ENCODE peak calls at places on chromosomes 1 and 21, in ten cellular contexts. R is endothelial cell; Y is activated CD8-positive, alpha-beta memory T cell treated with anti-CD3 and anti-CD28 coated beads, Interleukin-2, amount 50 U/mL, for 4 hours; W is stromal cell of bone marrow; S is stimulated activated CD4-positive, alpha-beta T cell treated with anti-CD3 and anti-CD28 coated beads, Interleukin-4, amount 100 ng/mL, for 4 hours; V is GM10248; Q is RCC 7860; L is head of caudate nucleus; N is HTR-8/SVneo; A is T-helper 9 cell. H is an unnamed sample.

GRCh38 chr1:114270255-114271117 is 116.8 kb upstream of the SYT6 start:
- DNase-seq in Y (no peak), S (no peak), L (no peak), Q (no peak), R (no peak), V (no peak), W (no peak), N (no peak), A (no peak), H (no peak)

GRCh38 chr21:38768385-38769071 is 37.2 kb upstream of the ETS2 start:
- DNase-seq in S (peak; percentile 58), N (no peak), L (no peak), Y (peak; percentile 36), A (peak; percentile 5), R (no peak), V (peak; percentile 34), Q (peak; percentile 37), W (peak; percentile 51), H (no peak)

GRCh38 chr1:11500881-11501280 is 21.9 kb downstream of the DISP3 start:
- DNase-seq in W (no peak), A (no peak), S (no peak), L (peak; percentile 9), V (no peak), R (no peak), Y (no peak), N (no peak), Q (no peak), H (peak; percentile 27)

GRCh38 chr1:210264521-210265380 is 32.2 kb downstream of the SERTAD4 start:
- DNase-seq in A (no peak), W (no peak), R (no peak), S (no peak), Y (no peak), V (no peak), Q (peak; percentile 44), L (no peak), N (no peak), H (no peak)

GRCh38 chr1:208235983-208236761 is 8.0 kb downstream of the PLXNA2 start:
- DNase-seq in R (peak; percentile 31), A (no peak), Q (peak; percentile 20), V (no peak), N (no peak), Y (no peak), S (no peak), L (no peak), W (no peak), H (peak; percentile 83)

GRCh38 chr1:198300451-198300850 is 143.7 kb downstream of the NEK7 start:
- DNase-seq in W (no peak), Q (no peak), S (no peak), R (no peak), Y (no peak), N (no peak), V (no peak), L (no peak), A (no peak), H (no peak)

GRCh38 chr1:186865861-186866260 is 37.1 kb downstream of the PLA2G4A start:
- DNase-seq in L (no peak), Q (no peak), A (no peak), N (no peak), R (no peak), W (peak; percentile 63), S (no peak), V (no peak), Y (no peak), H (no peak)

GRCh38 chr1:20290624-20291597 is at the start of gene VWA5B1:
- DNase-seq in S (no peak), R (peak; percentile 62), V (no peak), Y (no peak), N (no peak), W (no peak), Q (no peak), A (no peak), L (no peak), H (no peak)

GRCh38 chr1:246959944-246960693 is 28.4 kb upstream of the AHCTF1 start:
- DNase-seq in A (no peak), L (no peak), Y (no peak), R (no peak), Q (no peak), W (no peak), N (no peak), S (no peak), V (peak; percentile 48), H (no peak)

GRCh38 chr1:94578856-94579255 is 37.3 kb upstream of the F3 start:
- DNase-seq in S (no peak), L (no peak), Q (no peak), A (no peak), Y (no peak), W (no peak), N (no peak), V (no peak), R (no peak), H (no peak)

GRCh38 chr21:26962516-26963305 is 4.2 kb downstream of the ADAMTS5 start:
- DNase-seq in Q (no peak), L (no peak), R (no peak), W (peak; percentile 62), A (no peak), S (no peak), Y (no peak), N (no peak), V (no peak), H (no peak)

GRCh38 chr1:94920061-94920460 is 6.8 kb downstream of the CNN3 start:
- DNase-seq in S (no peak), V (no peak), N (no peak), L (no peak), Q (no peak), W (no peak), Y (no peak), A (no peak), R (no peak), H (no peak)

GRCh38 chr1:219279017-219279770 is 105.5 kb downstream of the LYPLAL1 start:
- DNase-seq in S (no peak), V (no peak), R (no peak), A (no peak), W (no peak), L (no peak), Q (peak; percentile 10), Y (no peak), N (peak; percentile 14), H (no peak)

GRCh38 chr1:112704511-112704907 is 2.4 kb downstream of the RHOC start:
- DNase-seq in V (no peak), Y (no peak), A (no peak), W (no peak), N (no peak), R (no peak), S (no peak), Q (no peak), L (peak; percentile 91), H (peak; percentile 83)

GRCh38 chr21:41098076-41098475 is 69.9 kb upstream of the BACE2 start:
- DNase-seq in Y (no peak), N (no peak), W (no peak), S (no peak), Q (no peak), V (no peak), L (no peak), R (no peak), A (no peak), H (no peak)

GRCh38 chr1:246513041-246513440 is 6.0 kb upstream of the SMYD3 start:
- DNase-seq in R (no peak), A (no peak), W (no peak), Y (no peak), S (no peak), L (no peak), Q (no peak), N (no peak), V (no peak), H (no peak)

GRCh38 chr1:23478896-23479790 is 4.8 kb downstream of the ASAP3 start:
- DNase-seq in V (no peak), L (no peak), N (peak; percentile 48), Q (peak; percentile 43), R (no peak), W (peak; percentile 92), A (no peak), S (no peak), Y (no peak), H (peak; percentile 86)

GRCh38 chr1:201714542-201715276 is 114.2 kb upstream of the IPO9 start:
- DNase-seq in A (no peak), V (no peak), Q (peak; percentile 100), Y (no peak), R (no peak), L (peak; percentile 64), N (peak; percentile 98), S (no peak), W (peak; percentile 100), H (peak; percentile 97)

GRCh38 chr1:67705735-67706454 is 20.9 kb downstream of the GADD45A start:
- DNase-seq in Y (no peak), N (no peak), S (no peak), A (no peak), R (no peak), Q (no peak), V (no peak), W (no peak), L (no peak), H (no peak)

GRCh38 chr1:165403835-165404482 is 41.0 kb downstream of the RXRG start:
- DNase-seq in N (peak; percentile 30), W (no peak), V (peak; percentile 46), S (no peak), L (peak; percentile 65), A (no peak), Y (no peak), Q (peak; percentile 14), R (peak; percentile 47), H (no peak)

GRCh38 chr1:77866296-77866695 is 22.1 kb upstream of the NEXN start:
- DNase-seq in R (no peak), A (no peak), W (no peak), N (peak; percentile 42), S (no peak), V (no peak), Y (no peak), Q (no peak), L (no peak), H (no peak)

GRCh38 chr1:20248954-20249612 is 41.6 kb upstream of the VWA5B1 start:
- DNase-seq in R (no peak), W (no peak), A (no peak), L (no peak), V (no peak), S (peak; percentile 49), Y (no peak), N (no peak), Q (no peak), H (no peak)

GRCh38 chr1:115640384-115640783 is 1.4 kb upstream of the VANGL1 start:
- DNase-seq in Q (no peak), V (no peak), Y (no peak), W (no peak), S (no peak), N (no peak), R (no peak), L (no peak), A (no peak), H (no peak)

GRCh38 chr1:118249641-118250040 is 64.6 kb upstream of the SPAG17 start:
- DNase-seq in R (no peak), V (no peak), L (no peak), S (no peak), A (no peak), Y (no peak), Q (no peak), W (no peak), N (no peak), H (no peak)

GRCh38 chr1:42925132-42925769 is 33.4 kb downstream of the SLC2A1 start:
- DNase-seq in S (no peak), R (no peak), N (no peak), W (no peak), V (peak; percentile 8), Y (no peak), A (no peak), Q (no peak), L (no peak), H (no peak)

GRCh38 chr1:25532970-25533369 is 10.4 kb upstream of the LDLRAP1 start:
- DNase-seq in L (no peak), Q (no peak), R (no peak), N (no peak), S (no peak), W (no peak), V (no peak), A (no peak), Y (no peak), H (no peak)

GRCh38 chr1:26468911-26469310 is 3.3 kb upstream of the HMGN2 start:
- DNase-seq in N (no peak), Y (no peak), R (no peak), Q (no peak), W (no peak), L (peak; percentile 50), A (no peak), V (no peak), S (no peak), H (no peak)

GRCh38 chr1:3702528-3702927 is 49.7 kb upstream of the CCDC27 start:
- DNase-seq in R (no peak), Y (no peak), V (no peak), Q (no peak), A (no peak), S (no peak), W (no peak), N (no peak), L (no peak), H (no peak)